ENCODE peak calls at places on chromosomes 5 and 9, in eight cellular contexts. B is left lung; L is neural progenitor cell; V is spleen; K is AG09309; Z is IMR-90; G is choroid plexus epithelial cell; Y is CD8-positive, alpha-beta T cell. U is an unnamed sample.

GRCh38 chr5:134063421-134063820 is 51.1 kb upstream of the TCF7 start:
- DNase-seq in V (peak), L (no peak), Y (no peak), K (no peak), Z (no peak), B (no peak), G (no peak), U (no peak)

GRCh38 chr9:111481885-111482636 is 2.1 kb downstream of the ECPAS start:
- DNase-seq in Y (no peak), L (no peak), Z (peak), G (peak), K (peak), V (no peak), B (no peak), U (no peak)

GRCh38 chr5:81010636-81011035 is 50.5 kb downstream of the RASGRF2 start:
- DNase-seq in L (no peak), V (no peak), K (no peak), Z (peak), Y (no peak), B (no peak), G (no peak), U (no peak)

GRCh38 chr9:136483589-136484152 is 831 bp upstream of the SEC16A start:
- DNase-seq in K (no peak), V (peak), Y (peak), Z (peak), G (peak), B (peak), L (peak), U (peak)

GRCh38 chr5:37495210-37495609 is 116.1 kb downstream of the WDR70 start:
- DNase-seq in K (no peak), Y (no peak), Z (peak), V (no peak), G (peak), L (no peak), B (no peak), U (no peak)

GRCh38 chr9:22116751-22117150 is 107.6 kb upstream of the CDKN2B start:
- DNase-seq in Z (no peak), G (no peak), Y (no peak), V (no peak), L (no peak), B (no peak), K (no peak), U (no peak)

GRCh38 chr5:54611290-54611951 is 93.9 kb downstream of the SNX18 start:
- DNase-seq in K (no peak), Y (no peak), B (no peak), V (no peak), G (peak), Z (no peak), L (no peak), U (no peak)

GRCh38 chr5:155027993-155028629 is 14.6 kb downstream of the KIF4B start:
- DNase-seq in G (peak), Z (no peak), B (no peak), K (no peak), Y (no peak), L (peak), V (no peak), U (no peak)

GRCh38 chr5:150001660-150002493 is 1.3 kb downstream of the HMGXB3 start:
- DNase-seq in Z (peak), L (peak), G (peak), V (no peak), B (peak), K (no peak), Y (peak), U (peak)

GRCh38 chr9:129141066-129142041 is 30.1 kb downstream of the PTPA start:
- DNase-seq in K (peak), G (peak), B (peak), V (peak), L (peak), Y (no peak), Z (peak), U (peak)

GRCh38 chr9:109939698-109940342 is 159.8 kb downstream of the PALM2AKAP2 start:
- DNase-seq in B (no peak), V (no peak), L (no peak), G (no peak), Z (no peak), Y (no peak), K (no peak), U (no peak)

GRCh38 chr9:86303316-86303975 is 21.1 kb upstream of the ISCA1 start:
- DNase-seq in Z (peak), L (no peak), G (peak), V (no peak), K (no peak), Y (peak), B (no peak), U (no peak)

GRCh38 chr5:88925692-88926490 is 42.9 kb upstream of the MEF2C start:
- DNase-seq in L (no peak), K (no peak), Z (peak), V (no peak), G (peak), Y (no peak), B (no peak), U (no peak)

GRCh38 chr9:27671591-27671990 is 98.3 kb upstream of the C9orf72 start:
- DNase-seq in K (no peak), Y (no peak), V (no peak), L (no peak), Z (peak), B (no peak), G (peak), U (no peak)

GRCh38 chr9:121802753-121803152 is 151.3 kb downstream of the DAB2IP start:
- DNase-seq in K (no peak), V (no peak), Y (no peak), B (no peak), G (no peak), Z (no peak), L (no peak), U (no peak)

GRCh38 chr9:30065888-30066287 is 2318.6 kb upstream of the ACO1 start:
- DNase-seq in K (no peak), L (no peak), Y (no peak), G (peak), B (no peak), Z (no peak), V (no peak), U (no peak)

GRCh38 chr5:151903243-151903653 is 21.4 kb downstream of the GLRA1 start:
- DNase-seq in K (no peak), L (peak), B (no peak), V (no peak), Z (no peak), G (peak), Y (no peak), U (no peak)

GRCh38 chr5:154296525-154297159 is 106.1 kb downstream of the GALNT10 start:
- DNase-seq in B (no peak), G (no peak), Z (no peak), K (no peak), Y (no peak), L (no peak), V (no peak), U (no peak)

GRCh38 chr9:95441081-95441480 is 75.7 kb downstream of the PTCH1 start:
- DNase-seq in G (no peak), Y (no peak), K (no peak), Z (no peak), V (no peak), B (no peak), L (no peak), U (no peak)

GRCh38 chr9:91126761-91127420 is 234.8 kb downstream of the AUH start:
- DNase-seq in Y (no peak), G (peak), K (no peak), V (no peak), L (no peak), Z (peak), B (no peak), U (no peak)

DNA sequence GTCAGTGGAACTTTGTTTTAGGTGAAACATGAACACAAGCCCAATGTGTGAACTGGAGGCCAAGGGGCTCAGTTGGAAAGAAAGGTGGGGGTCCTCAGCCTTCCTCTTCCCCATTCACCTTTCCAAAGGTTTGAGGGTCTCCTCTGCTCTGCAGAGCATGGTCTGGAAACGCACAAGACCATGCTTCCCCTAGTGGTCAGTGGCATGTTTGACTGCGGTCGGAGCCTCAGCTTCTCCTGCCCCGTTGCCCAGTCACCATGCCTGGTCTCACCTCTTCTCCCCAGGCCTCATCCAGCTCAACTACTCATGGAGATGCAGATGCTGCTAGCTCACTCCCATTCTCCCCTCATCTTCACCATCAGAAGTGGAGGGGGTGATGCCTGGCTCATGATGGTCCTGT is 340.3 kb downstream of the GADD45G start:
- DNase-seq in K (no peak), B (no peak), L (peak), Z (no peak), V (no peak), Y (no peak), G (peak), U (no peak)
- TF ChIP-seq CTCF in K (no peak), B (no peak), L (peak), Z (no peak), V (no peak), Y (no peak), G (peak), U (peak)

GRCh38 chr5:161546463-161547301 is at the start of gene GABRB2:
- DNase-seq in V (no peak), L (peak), B (peak), G (peak), Z (no peak), K (no peak), Y (peak), U (no peak)
- H3K4me3 ChIP-seq in V (peak), L (peak), B (peak), G (peak), Z (peak), K (peak), Y (peak), U (peak)

GRCh38 chr5:129698661-129699060 is 49.2 kb upstream of the MINAR2 start:
- DNase-seq in K (no peak), Y (no peak), Z (no peak), G (peak), V (no peak), L (no peak), B (no peak), U (no peak)
- TF ChIP-seq CTCF in K (peak), Y (no peak), Z (no peak), G (peak), V (no peak), L (peak), B (no peak), U (peak)

GRCh38 chr9:68895741-68896478 is 118.0 kb downstream of the PRKACG start:
- DNase-seq in K (no peak), G (peak), L (no peak), Y (no peak), V (no peak), Z (no peak), B (no peak), U (no peak)
- H3K4me3 ChIP-seq in K (no peak), G (no peak), L (no peak), Y (no peak), V (no peak), Z (no peak), B (no peak), U (no peak)

DNA sequence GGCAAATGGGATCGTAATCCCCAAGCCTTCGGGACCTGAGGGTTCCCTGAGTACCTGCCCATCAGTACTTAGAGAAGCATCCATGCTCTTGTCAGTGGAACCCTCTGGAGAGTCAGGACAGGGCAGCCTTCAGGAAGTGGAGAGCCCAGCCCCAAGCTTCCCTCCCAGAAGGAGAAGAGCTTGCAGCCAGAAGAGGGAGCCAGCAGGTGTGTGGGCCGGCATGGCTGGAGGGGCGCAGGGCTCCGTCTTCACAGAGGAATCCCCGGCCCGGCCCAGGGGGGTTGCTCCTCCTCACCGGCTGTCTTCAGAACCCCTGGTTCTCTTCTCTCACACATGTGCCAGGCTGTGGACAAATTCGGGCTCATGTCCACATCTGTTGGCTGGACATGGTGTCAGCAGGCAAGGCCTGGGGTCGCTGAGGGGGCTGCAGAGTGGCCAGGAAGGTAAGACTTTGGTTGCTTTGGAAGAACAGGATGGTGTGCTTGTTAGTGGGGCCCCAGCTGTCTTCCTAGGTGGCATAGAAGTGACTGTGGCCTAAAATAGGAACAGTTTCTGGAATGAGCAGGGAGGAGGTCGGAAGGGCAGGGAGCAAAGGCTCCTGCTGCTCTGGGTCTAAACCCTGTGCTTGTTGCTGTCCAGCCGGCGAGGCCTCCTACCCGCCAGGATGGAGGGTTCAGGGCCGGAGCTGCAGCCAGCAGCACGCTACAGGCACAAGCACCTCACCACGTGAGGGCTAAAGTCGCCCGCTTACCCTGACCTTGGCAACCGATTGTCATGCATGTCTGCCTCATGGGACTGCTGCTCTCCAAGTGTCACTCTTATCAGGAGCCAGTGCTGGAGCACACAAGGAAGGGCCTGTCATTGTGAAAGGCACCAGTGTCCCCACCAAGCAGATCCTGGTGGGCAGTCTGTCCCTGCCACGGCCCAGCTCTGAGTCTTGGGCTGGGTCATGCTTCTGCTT is 58.7 kb upstream of the RXRA start:
- DNase-seq in L (no peak), V (no peak), G (no peak), Y (no peak), B (no peak), K (no peak), Z (no peak), U (no peak)
- TF ChIP-seq CTCF in L (peak), V (no peak), G (peak), Y (no peak), B (no peak), K (no peak), Z (no peak), U (peak)

U was measured in retinal pigment epithelial cell.